ENCODE peak calls at places on chromosomes 1 and 21, in six cellular contexts. N is WTC11, R is A549, M is K562, T is H1, W is HepG2. Y is an unnamed sample.

GRCh38 chr1:84598846-84599741 is 24.9 kb upstream of the CTBS start:
- DNase-seq in N (no peak), R (no peak), M (no peak), T (no peak), W (no peak), Y (peak; percentile 93)

GRCh38 chr1:226903819-226904710 is 33.6 kb downstream of the PSEN2 start:
- DNase-seq in N (no peak), R (no peak), M (no peak), T (no peak), W (no peak), Y (no peak)

GRCh38 chr1:203048555-203049051 is 22.3 kb downstream of the PPFIA4 start:
- DNase-seq in N (peak; percentile 76), R (no peak), M (peak; percentile 60), T (no peak), W (peak; percentile 10), Y (no peak)

GRCh38 chr1:157178490-157178889 is 40.3 kb upstream of the ETV3 start:
- DNase-seq in N (no peak), R (no peak), M (no peak), T (no peak), W (no peak), Y (no peak)

GRCh38 chr1:213864007-213864406 is 123.8 kb upstream of the PROX1 start:
- DNase-seq in N (no peak), R (no peak), M (no peak), T (no peak), W (no peak), Y (no peak)

GRCh38 chr1:36408479-36408878 is 10.8 kb upstream of the LSM10 start:
- DNase-seq in N (no peak), R (no peak), M (no peak), T (no peak), W (no peak), Y (no peak)

GRCh38 chr1:12344611-12345299 is 114.9 kb downstream of the VPS13D start:
- DNase-seq in N (no peak), R (no peak), M (no peak), T (no peak), W (no peak), Y (no peak)

GRCh38 chr1:78408192-78408591 is 82.6 kb upstream of the PTGFR start:
- DNase-seq in N (no peak), R (no peak), M (no peak), T (no peak), W (no peak), Y (no peak)

GRCh38 chr21:31530918-31531705 is 128.4 kb upstream of the SOD1 start:
- DNase-seq in N (no peak), R (no peak), M (no peak), T (no peak), W (no peak), Y (no peak)

GRCh38 chr1:218772575-218772974 is 401.1 kb upstream of the LYPLAL1 start:
- DNase-seq in N (no peak), R (no peak), M (no peak), T (no peak), W (no peak), Y (no peak)
- TF ChIP-seq JUN in N (no peak), R (no peak), M (no peak), T (no peak), W (no peak), Y (no peak)

GRCh38 chr1:152959273-152959672 is 11.2 kb upstream of the SPRR4 start:
- DNase-seq in N (no peak), R (no peak), M (no peak), T (no peak), W (no peak), Y (no peak)

GRCh38 chr1:152957561-152957960 is 10.6 kb downstream of the SPRR5 start:
- DNase-seq in N (no peak), R (no peak), M (no peak), T (no peak), W (no peak), Y (no peak)

GRCh38 chr1:152961201-152961891 is 9.1 kb upstream of the SPRR4 start:
- DNase-seq in N (no peak), R (no peak), M (no peak), T (no peak), W (no peak), Y (no peak)

GRCh38 chr1:152960452-152961044 is 9.9 kb upstream of the SPRR4 start:
- DNase-seq in N (peak; percentile 66), R (no peak), M (peak; percentile 45), T (no peak), W (no peak), Y (no peak)

GRCh38 chr1:152959801-152960451 is 10.5 kb upstream of the SPRR4 start:
- DNase-seq in N (no peak), R (no peak), M (no peak), T (no peak), W (no peak), Y (no peak)
- TF ChIP-seq JUN in N (no peak), R (no peak), M (no peak), T (no peak), W (no peak), Y (no peak)

GRCh38 chr1:239303289-239303688 is 83.1 kb upstream of the CHRM3 start:
- DNase-seq in N (no peak), R (no peak), M (no peak), T (no peak), W (no peak), Y (no peak)

GRCh38 chr1:239311331-239311730 is 75.0 kb upstream of the CHRM3 start:
- DNase-seq in N (no peak), R (no peak), M (no peak), T (no peak), W (no peak), Y (no peak)

GRCh38 chr1:239306426-239306825 is 79.9 kb upstream of the CHRM3 start:
- DNase-seq in N (no peak), R (no peak), M (no peak), T (no peak), W (no peak), Y (no peak)

GRCh38 chr1:239307886-239308285 is 78.5 kb upstream of the CHRM3 start:
- DNase-seq in N (no peak), R (no peak), M (no peak), T (no peak), W (no peak), Y (no peak)

GRCh38 chr1:239308701-239309333 is 77.6 kb upstream of the CHRM3 start:
- DNase-seq in N (peak; percentile 72), R (peak; percentile 28), M (peak; percentile 23), T (peak; percentile 21), W (no peak), Y (no peak)
- TF ChIP-seq JUN in N (no peak), R (no peak), M (no peak), T (no peak), W (no peak), Y (no peak)

GRCh38 chr1:70462611-70463010 is 51.5 kb downstream of the CTH start:
- DNase-seq in N (no peak), R (no peak), M (no peak), T (no peak), W (no peak), Y (no peak)
- TF ChIP-seq JUN in N (no peak), R (no peak), M (no peak), T (no peak), W (no peak), Y (no peak)

DNA sequence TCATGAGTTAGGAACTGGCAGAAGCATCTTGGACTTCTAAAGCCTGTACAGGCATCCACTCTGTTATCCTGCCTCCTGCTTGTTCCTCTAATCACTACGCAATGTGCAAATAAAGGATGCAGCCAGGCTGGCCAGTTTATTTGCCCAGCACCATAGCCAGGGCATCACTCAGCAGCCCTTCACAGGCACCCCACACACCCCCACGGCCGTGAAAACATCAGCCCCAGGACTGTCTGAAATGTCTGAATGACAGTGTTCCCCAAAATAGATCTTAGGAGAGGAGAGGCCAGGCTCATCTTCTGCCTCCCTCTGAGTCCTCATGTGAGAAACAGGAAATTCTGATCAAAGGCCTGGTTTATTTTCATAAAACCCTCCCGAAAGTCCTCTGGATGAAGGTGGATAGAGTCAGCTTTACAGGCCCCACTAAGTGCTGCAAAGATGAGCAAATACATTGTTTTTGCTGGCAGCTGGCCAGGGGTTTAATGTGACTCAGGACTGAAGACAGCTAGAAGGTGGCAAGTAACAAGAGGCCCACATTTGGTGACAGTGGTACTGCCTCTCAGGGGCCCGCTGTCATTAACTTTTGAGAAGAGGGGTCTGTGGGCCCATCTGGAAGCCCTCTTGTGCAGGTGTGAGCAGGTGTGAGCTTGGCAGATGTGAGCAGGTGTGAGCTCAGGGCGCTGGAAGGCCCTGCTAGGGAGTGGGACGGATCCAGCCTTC is 32.9 kb downstream of the GRHL3 start:
- DNase-seq in N (no peak), R (peak; percentile 32), M (peak; percentile 25), T (no peak), W (no peak), Y (no peak)
- TF ChIP-seq JUN in N (no peak), R (no peak), M (no peak), T (no peak), W (no peak), Y (no peak)